ENCODE peak calls at places on chromosomes 3 and 15, in nine cellular contexts. One of them, this sample, is unnamed.

GRCh38 chr3:182848906-182849305 is 55.6 kb downstream of the ATP11B start:
- DNase-seq in T-cell: no peak
- DNase-seq in NCI-H146: no peak
- DNase-seq in cardiac muscle cell: no peak
- DNase-seq in substantia nigra: no peak
- DNase-seq in NCI-H526 treated with DMSO at 0.1 percent for 48 hours: no peak
- DNase-seq in NCI-H345: no peak
- DNase-seq in iPS-NIHi11: no peak
- DNase-seq in stimulated activated CD4-positive, alpha-beta T cell treated with anti-CD3 and anti-CD28 coated beads, Interleukin-12 subunit alpha, Interleukin-12 subunit beta, amount 100 ng/mL, for 4 hours: no peak
- DNase-seq in this sample: no peak

GRCh38 chr3:157282261-157283191 is 122.6 kb upstream of the CCNL1 start:
- DNase-seq in T-cell: no peak
- DNase-seq in NCI-H146: no peak
- DNase-seq in cardiac muscle cell: no peak
- DNase-seq in substantia nigra: no peak
- DNase-seq in NCI-H526 treated with DMSO at 0.1 percent for 48 hours: no peak
- DNase-seq in NCI-H345: no peak
- DNase-seq in iPS-NIHi11: no peak
- DNase-seq in stimulated activated CD4-positive, alpha-beta T cell treated with anti-CD3 and anti-CD28 coated beads, Interleukin-12 subunit alpha, Interleukin-12 subunit beta, amount 100 ng/mL, for 4 hours: no peak
- DNase-seq in this sample: peak

GRCh38 chr15:73330206-73331051 is 38.3 kb downstream of the HCN4 start:
- DNase-seq in T-cell: no peak
- DNase-seq in NCI-H146: no peak
- DNase-seq in cardiac muscle cell: no peak
- DNase-seq in substantia nigra: no peak
- DNase-seq in NCI-H526 treated with DMSO at 0.1 percent for 48 hours: no peak
- DNase-seq in NCI-H345: no peak
- DNase-seq in iPS-NIHi11: no peak
- DNase-seq in stimulated activated CD4-positive, alpha-beta T cell treated with anti-CD3 and anti-CD28 coated beads, Interleukin-12 subunit alpha, Interleukin-12 subunit beta, amount 100 ng/mL, for 4 hours: no peak
- DNase-seq in this sample: no peak

GRCh38 chr3:154758109-154758868 is 321.8 kb upstream of the MME start:
- DNase-seq in T-cell: no peak
- DNase-seq in NCI-H146: peak
- DNase-seq in cardiac muscle cell: peak
- DNase-seq in substantia nigra: no peak
- DNase-seq in NCI-H526 treated with DMSO at 0.1 percent for 48 hours: peak
- DNase-seq in NCI-H345: no peak
- DNase-seq in iPS-NIHi11: no peak
- DNase-seq in stimulated activated CD4-positive, alpha-beta T cell treated with anti-CD3 and anti-CD28 coated beads, Interleukin-12 subunit alpha, Interleukin-12 subunit beta, amount 100 ng/mL, for 4 hours: no peak
- DNase-seq in this sample: peak

GRCh38 chr15:80948651-80949292 is 40.8 kb downstream of the MESD start:
- DNase-seq in T-cell: no peak
- DNase-seq in NCI-H146: no peak
- DNase-seq in cardiac muscle cell: no peak
- DNase-seq in substantia nigra: no peak
- DNase-seq in NCI-H526 treated with DMSO at 0.1 percent for 48 hours: no peak
- DNase-seq in NCI-H345: no peak
- DNase-seq in iPS-NIHi11: no peak
- DNase-seq in stimulated activated CD4-positive, alpha-beta T cell treated with anti-CD3 and anti-CD28 coated beads, Interleukin-12 subunit alpha, Interleukin-12 subunit beta, amount 100 ng/mL, for 4 hours: no peak
- DNase-seq in this sample: no peak

GRCh38 chr15:88450125-88450798 is 16.9 kb downstream of the MRPL46 start:
- DNase-seq in T-cell: peak
- DNase-seq in NCI-H146: peak
- DNase-seq in cardiac muscle cell: peak
- DNase-seq in substantia nigra: peak
- DNase-seq in NCI-H526 treated with DMSO at 0.1 percent for 48 hours: peak
- DNase-seq in NCI-H345: peak
- DNase-seq in iPS-NIHi11: peak
- DNase-seq in stimulated activated CD4-positive, alpha-beta T cell treated with anti-CD3 and anti-CD28 coated beads, Interleukin-12 subunit alpha, Interleukin-12 subunit beta, amount 100 ng/mL, for 4 hours: peak
- DNase-seq in this sample: peak

GRCh38 chr3:87997966-87998365 is 60.8 kb downstream of the CGGBP1 start:
- DNase-seq in T-cell: no peak
- DNase-seq in NCI-H146: no peak
- DNase-seq in cardiac muscle cell: no peak
- DNase-seq in substantia nigra: no peak
- DNase-seq in NCI-H526 treated with DMSO at 0.1 percent for 48 hours: no peak
- DNase-seq in NCI-H345: no peak
- DNase-seq in iPS-NIHi11: no peak
- DNase-seq in stimulated activated CD4-positive, alpha-beta T cell treated with anti-CD3 and anti-CD28 coated beads, Interleukin-12 subunit alpha, Interleukin-12 subunit beta, amount 100 ng/mL, for 4 hours: no peak
- DNase-seq in this sample: no peak

GRCh38 chr15:37933685-37934084 is 755 bp upstream of the TMCO5A start:
- DNase-seq in T-cell: no peak
- DNase-seq in NCI-H146: no peak
- DNase-seq in cardiac muscle cell: no peak
- DNase-seq in substantia nigra: no peak
- DNase-seq in NCI-H526 treated with DMSO at 0.1 percent for 48 hours: no peak
- DNase-seq in NCI-H345: no peak
- DNase-seq in iPS-NIHi11: no peak
- DNase-seq in stimulated activated CD4-positive, alpha-beta T cell treated with anti-CD3 and anti-CD28 coated beads, Interleukin-12 subunit alpha, Interleukin-12 subunit beta, amount 100 ng/mL, for 4 hours: no peak
- DNase-seq in this sample: no peak

GRCh38 chr15:76149291-76149910 is 89.6 kb downstream of the TMEM266 start:
- DNase-seq in T-cell: no peak
- DNase-seq in NCI-H146: no peak
- DNase-seq in cardiac muscle cell: no peak
- DNase-seq in substantia nigra: no peak
- DNase-seq in NCI-H526 treated with DMSO at 0.1 percent for 48 hours: no peak
- DNase-seq in NCI-H345: no peak
- DNase-seq in iPS-NIHi11: no peak
- DNase-seq in stimulated activated CD4-positive, alpha-beta T cell treated with anti-CD3 and anti-CD28 coated beads, Interleukin-12 subunit alpha, Interleukin-12 subunit beta, amount 100 ng/mL, for 4 hours: no peak
- DNase-seq in this sample: no peak

GRCh38 chr3:126926684-126927404 is 56.1 kb upstream of the PLXNA1 start:
- DNase-seq in T-cell: no peak
- DNase-seq in NCI-H146: no peak
- DNase-seq in cardiac muscle cell: no peak
- DNase-seq in substantia nigra: no peak
- DNase-seq in NCI-H526 treated with DMSO at 0.1 percent for 48 hours: no peak
- DNase-seq in NCI-H345: no peak
- DNase-seq in iPS-NIHi11: no peak
- DNase-seq in stimulated activated CD4-positive, alpha-beta T cell treated with anti-CD3 and anti-CD28 coated beads, Interleukin-12 subunit alpha, Interleukin-12 subunit beta, amount 100 ng/mL, for 4 hours: no peak
- DNase-seq in this sample: peak

GRCh38 chr3:187130346-187131066 is 8.8 kb downstream of the RPL39L start:
- DNase-seq in T-cell: peak
- DNase-seq in NCI-H146: no peak
- DNase-seq in cardiac muscle cell: no peak
- DNase-seq in substantia nigra: no peak
- DNase-seq in NCI-H526 treated with DMSO at 0.1 percent for 48 hours: no peak
- DNase-seq in NCI-H345: no peak
- DNase-seq in iPS-NIHi11: no peak
- DNase-seq in stimulated activated CD4-positive, alpha-beta T cell treated with anti-CD3 and anti-CD28 coated beads, Interleukin-12 subunit alpha, Interleukin-12 subunit beta, amount 100 ng/mL, for 4 hours: peak
- DNase-seq in this sample: peak

GRCh38 chr15:19899021-19899824 is 642.4 kb downstream of the GOLGA6L6 start:
- DNase-seq in T-cell: no peak
- DNase-seq in NCI-H146: no peak
- DNase-seq in cardiac muscle cell: no peak
- DNase-seq in substantia nigra: no peak
- DNase-seq in NCI-H526 treated with DMSO at 0.1 percent for 48 hours: no peak
- DNase-seq in NCI-H345: no peak
- DNase-seq in iPS-NIHi11: no peak
- DNase-seq in stimulated activated CD4-positive, alpha-beta T cell treated with anti-CD3 and anti-CD28 coated beads, Interleukin-12 subunit alpha, Interleukin-12 subunit beta, amount 100 ng/mL, for 4 hours: no peak
- DNase-seq in this sample: no peak

GRCh38 chr3:114380233-114380645 is 86.4 kb downstream of the TIGIT start:
- DNase-seq in T-cell: no peak
- DNase-seq in NCI-H146: no peak
- DNase-seq in cardiac muscle cell: peak
- DNase-seq in substantia nigra: peak
- DNase-seq in NCI-H526 treated with DMSO at 0.1 percent for 48 hours: no peak
- DNase-seq in NCI-H345: no peak
- DNase-seq in iPS-NIHi11: peak
- DNase-seq in stimulated activated CD4-positive, alpha-beta T cell treated with anti-CD3 and anti-CD28 coated beads, Interleukin-12 subunit alpha, Interleukin-12 subunit beta, amount 100 ng/mL, for 4 hours: no peak
- DNase-seq in this sample: peak

GRCh38 chr3:122298239-122298638 is 26.8 kb upstream of the CSTA start:
- DNase-seq in T-cell: no peak
- DNase-seq in NCI-H146: no peak
- DNase-seq in cardiac muscle cell: no peak
- DNase-seq in substantia nigra: no peak
- DNase-seq in NCI-H526 treated with DMSO at 0.1 percent for 48 hours: no peak
- DNase-seq in NCI-H345: no peak
- DNase-seq in iPS-NIHi11: no peak
- DNase-seq in stimulated activated CD4-positive, alpha-beta T cell treated with anti-CD3 and anti-CD28 coated beads, Interleukin-12 subunit alpha, Interleukin-12 subunit beta, amount 100 ng/mL, for 4 hours: no peak
- DNase-seq in this sample: no peak

GRCh38 chr3:146217324-146217723 is 33.6 kb downstream of the PLSCR4 start:
- DNase-seq in T-cell: no peak
- DNase-seq in NCI-H146: no peak
- DNase-seq in cardiac muscle cell: no peak
- DNase-seq in substantia nigra: no peak
- DNase-seq in NCI-H526 treated with DMSO at 0.1 percent for 48 hours: no peak
- DNase-seq in NCI-H345: no peak
- DNase-seq in iPS-NIHi11: no peak
- DNase-seq in stimulated activated CD4-positive, alpha-beta T cell treated with anti-CD3 and anti-CD28 coated beads, Interleukin-12 subunit alpha, Interleukin-12 subunit beta, amount 100 ng/mL, for 4 hours: no peak
- DNase-seq in this sample: peak

GRCh38 chr3:39209329-39209970 is 17.1 kb upstream of the XIRP1 start:
- DNase-seq in T-cell: no peak
- DNase-seq in NCI-H146: no peak
- DNase-seq in cardiac muscle cell: no peak
- DNase-seq in substantia nigra: no peak
- DNase-seq in NCI-H526 treated with DMSO at 0.1 percent for 48 hours: no peak
- DNase-seq in NCI-H345: no peak
- DNase-seq in iPS-NIHi11: no peak
- DNase-seq in stimulated activated CD4-positive, alpha-beta T cell treated with anti-CD3 and anti-CD28 coated beads, Interleukin-12 subunit alpha, Interleukin-12 subunit beta, amount 100 ng/mL, for 4 hours: no peak
- DNase-seq in this sample: no peak

GRCh38 chr3:8739757-8740508 is 6.3 kb downstream of the CAV3 start:
- DNase-seq in T-cell: no peak
- DNase-seq in NCI-H146: no peak
- DNase-seq in cardiac muscle cell: no peak
- DNase-seq in substantia nigra: no peak
- DNase-seq in NCI-H526 treated with DMSO at 0.1 percent for 48 hours: no peak
- DNase-seq in NCI-H345: no peak
- DNase-seq in iPS-NIHi11: no peak
- DNase-seq in stimulated activated CD4-positive, alpha-beta T cell treated with anti-CD3 and anti-CD28 coated beads, Interleukin-12 subunit alpha, Interleukin-12 subunit beta, amount 100 ng/mL, for 4 hours: no peak
- DNase-seq in this sample: peak

GRCh38 chr15:95659646-95660045 is 670.9 kb upstream of the NR2F2 start:
- DNase-seq in T-cell: no peak
- DNase-seq in NCI-H146: no peak
- DNase-seq in cardiac muscle cell: no peak
- DNase-seq in substantia nigra: no peak
- DNase-seq in NCI-H526 treated with DMSO at 0.1 percent for 48 hours: no peak
- DNase-seq in NCI-H345: no peak
- DNase-seq in iPS-NIHi11: no peak
- DNase-seq in stimulated activated CD4-positive, alpha-beta T cell treated with anti-CD3 and anti-CD28 coated beads, Interleukin-12 subunit alpha, Interleukin-12 subunit beta, amount 100 ng/mL, for 4 hours: no peak
- DNase-seq in this sample: no peak

GRCh38 chr3:76044601-76045600 is 259.6 kb upstream of the ZNF717 start:
- DNase-seq in T-cell: no peak
- DNase-seq in NCI-H146: no peak
- DNase-seq in cardiac muscle cell: peak
- DNase-seq in substantia nigra: peak
- DNase-seq in NCI-H526 treated with DMSO at 0.1 percent for 48 hours: no peak
- DNase-seq in NCI-H345: peak
- DNase-seq in iPS-NIHi11: no peak
- DNase-seq in stimulated activated CD4-positive, alpha-beta T cell treated with anti-CD3 and anti-CD28 coated beads, Interleukin-12 subunit alpha, Interleukin-12 subunit beta, amount 100 ng/mL, for 4 hours: no peak
- DNase-seq in this sample: no peak